ENCODE peak calls at places on chromosomes 3 and 15, in four cellular contexts. C is astrocyte of the spinal cord, S is mucosa of descending colon, H is neural crest cell. G is an unnamed sample.
A peak's percentile ranks its signal among the peaks of the same experiment; 100 is the strongest.

GRCh38 chr3:141797167-141797773 is 34.1 kb downstream of the GRK7 start:
- DNase-seq in S (peak; percentile 57), C (peak; percentile 71), H (peak; percentile 58), G (peak; percentile 81)

GRCh38 chr3:153052096-153052460 is 109.9 kb upstream of the RAP2B start:
- DNase-seq in C (peak; percentile 94), S (peak; percentile 40), H (no peak), G (no peak)

GRCh38 chr3:135618123-135618522 is 347.4 kb upstream of the PPP2R3A start:
- DNase-seq in C (no peak), S (no peak), H (no peak), G (no peak)

GRCh38 chr3:126944089-126944965 is 38.6 kb upstream of the PLXNA1 start:
- DNase-seq in H (no peak), S (no peak), C (no peak), G (no peak)

GRCh38 chr15:71784719-71785118 is 25.6 kb upstream of the NR2E3 start:
- DNase-seq in S (no peak), H (no peak), C (no peak), G (no peak)

GRCh38 chr3:28860307-28860706 is 420.6 kb upstream of the RBMS3 start:
- DNase-seq in S (no peak), H (no peak), C (no peak), G (peak; percentile 35)

GRCh38 chr15:32936283-32936918 is 218.6 kb downstream of the GREM1 start:
- DNase-seq in S (no peak), C (peak; percentile 56), H (no peak), G (no peak)

GRCh38 chr15:101250931-101251829 is 668 bp downstream of the CHSY1 start:
- DNase-seq in C (no peak), S (peak; percentile 66), H (peak; percentile 40), G (no peak)

GRCh38 chr3:107822308-107822707 is 268.5 kb downstream of the CD47 start:
- DNase-seq in S (no peak), H (no peak), C (no peak), G (no peak)

GRCh38 chr3:25294406-25294805 is 133.7 kb upstream of the RARB start:
- DNase-seq in H (no peak), S (no peak), C (no peak), G (no peak)

GRCh38 chr15:69881760-69882159 is 216.0 kb downstream of the TLE3 start:
- DNase-seq in S (no peak), H (no peak), C (no peak), G (no peak)

GRCh38 chr3:175526609-175527280 is 667.6 kb downstream of the NAALADL2 start:
- DNase-seq in C (peak; percentile 38), S (no peak), H (no peak), G (no peak)

GRCh38 chr15:65804252-65804931 is 12.3 kb upstream of the DENND4A start:
- DNase-seq in C (no peak), S (no peak), H (no peak), G (no peak)

DNA sequence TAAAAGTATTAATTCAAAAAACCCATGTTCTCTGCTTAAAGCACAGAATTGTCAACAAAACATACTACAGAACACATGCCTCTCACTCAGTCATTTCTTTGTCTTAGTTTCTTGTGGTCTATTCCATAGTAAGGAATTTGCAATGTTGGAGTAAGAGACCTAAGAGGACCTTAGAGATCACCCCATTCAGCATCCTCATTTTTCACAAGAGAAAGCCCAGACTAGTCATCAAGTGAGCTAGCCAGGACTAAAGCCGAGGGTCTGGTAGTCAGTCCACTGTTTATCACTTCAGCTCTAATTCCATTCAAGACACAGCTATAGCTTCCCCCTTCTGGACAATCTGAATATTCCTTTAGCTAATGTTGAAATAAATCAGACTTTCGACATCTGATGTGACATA is 601.1 kb downstream of the FHIT start:
- DNase-seq in H (no peak), C (no peak), S (no peak), G (no peak)
- TF ChIP-seq CTCF in H (no peak), C (no peak), S (no peak), G (no peak)

GRCh38 chr3:57963811-57964346 is 44.3 kb upstream of the FLNB start:
- DNase-seq in H (no peak), C (no peak), S (no peak), G (no peak)
- TF ChIP-seq CTCF in H (no peak), C (no peak), S (no peak), G (no peak)

DNA sequence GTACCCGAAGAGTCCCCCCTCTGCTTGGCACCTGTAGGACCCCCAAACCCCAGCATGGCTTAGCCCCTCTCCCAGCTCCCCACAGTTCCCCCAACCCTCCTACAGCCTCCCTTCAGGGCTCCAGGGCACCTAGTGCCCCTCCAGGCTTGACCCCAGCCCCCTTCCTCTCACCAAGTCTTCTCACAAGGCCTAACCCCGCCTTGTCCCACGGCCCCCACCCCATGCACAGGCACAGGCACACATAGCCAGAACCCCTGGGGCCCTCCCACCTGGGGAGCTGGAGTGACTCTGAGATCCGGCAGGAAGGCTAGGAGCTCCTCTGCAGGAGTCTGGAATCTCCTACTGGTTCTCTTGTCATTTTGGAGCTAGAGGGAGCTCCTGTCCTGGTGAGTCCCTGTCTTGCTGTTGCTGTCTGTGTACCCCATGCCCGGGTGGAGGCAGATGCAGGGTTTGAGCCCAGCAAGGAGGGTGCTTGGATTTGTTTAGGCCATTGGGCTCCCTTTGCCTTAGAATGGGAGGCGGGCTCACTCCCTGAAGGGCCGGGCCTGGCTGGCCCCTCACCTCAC is 39.6 kb downstream of the KLF13 start:
- DNase-seq in H (no peak), C (no peak), S (no peak), G (peak; percentile 64)
- TF ChIP-seq CTCF in H (no peak), C (no peak), S (no peak), G (peak; percentile 39)

GRCh38 chr15:58083526-58083925 is 18.0 kb upstream of the ALDH1A2 start:
- DNase-seq in H (no peak), C (no peak), S (no peak), G (no peak)
- TF ChIP-seq CTCF in H (no peak), C (no peak), S (no peak), G (no peak)

G was measured in left ventricle myocardium inferior.